ENCODE peak calls at places on chromosomes 4 and X, in eight cellular contexts. One of them, this sample, is unnamed. For H3K4me1, the result is how much of the 10 kb centered on the place peaks cover.

GRCh38 chr4:84497220-84497834 is 1.8 kb downstream of the NKX6-1 start:
- DNase-seq in A549: no peak
- DNase-seq in fibroblast of lung: peak
- DNase-seq in CD8-positive, alpha-beta memory T cell: no peak
- DNase-seq in hepatocyte: no peak
- DNase-seq in testis: no peak
- DNase-seq in heart right ventricle: no peak
- DNase-seq in CD4-positive, CD25-positive, alpha-beta regulatory T cell: no peak
- DNase-seq in this sample: peak

GRCh38 chr4:119666653-119667091 is 38.1 kb upstream of the PDE5A start:
- DNase-seq in A549: no peak
- DNase-seq in fibroblast of lung: no peak
- DNase-seq in CD8-positive, alpha-beta memory T cell: no peak
- DNase-seq in hepatocyte: no peak
- DNase-seq in testis: no peak
- DNase-seq in heart right ventricle: no peak
- DNase-seq in CD4-positive, CD25-positive, alpha-beta regulatory T cell: no peak
- DNase-seq in this sample: peak

GRCh38 chrX:121052122-121052521 is 4.7 kb downstream of the GLUD2 start:
- DNase-seq in A549: peak
- DNase-seq in fibroblast of lung: no peak
- DNase-seq in CD8-positive, alpha-beta memory T cell: no peak
- DNase-seq in hepatocyte: no peak
- DNase-seq in testis: no peak
- DNase-seq in heart right ventricle: no peak
- DNase-seq in CD4-positive, CD25-positive, alpha-beta regulatory T cell: no peak
- DNase-seq in this sample: no peak

GRCh38 chrX:103716967-103717366 is 6.3 kb downstream of the TMEM31 start:
- DNase-seq in A549: peak
- DNase-seq in fibroblast of lung: peak
- DNase-seq in CD8-positive, alpha-beta memory T cell: no peak
- DNase-seq in hepatocyte: peak
- DNase-seq in testis: no peak
- DNase-seq in heart right ventricle: no peak
- DNase-seq in CD4-positive, CD25-positive, alpha-beta regulatory T cell: no peak
- DNase-seq in this sample: no peak

GRCh38 chr4:93184093-93184492 is 644.5 kb upstream of the ATOH1 start:
- DNase-seq in A549: no peak
- DNase-seq in fibroblast of lung: no peak
- DNase-seq in CD8-positive, alpha-beta memory T cell: no peak
- DNase-seq in hepatocyte: peak
- DNase-seq in testis: no peak
- DNase-seq in heart right ventricle: no peak
- DNase-seq in CD4-positive, CD25-positive, alpha-beta regulatory T cell: no peak
- DNase-seq in this sample: no peak

GRCh38 chr4:74097631-74098550 is 1.1 kb downstream of the CXCL2 start:
- DNase-seq in A549: peak
- DNase-seq in fibroblast of lung: no peak
- DNase-seq in CD8-positive, alpha-beta memory T cell: no peak
- DNase-seq in hepatocyte: peak
- DNase-seq in testis: no peak
- DNase-seq in heart right ventricle: no peak
- DNase-seq in CD4-positive, CD25-positive, alpha-beta regulatory T cell: no peak
- DNase-seq in this sample: no peak

GRCh38 chr4:113383111-113383785 is 333.8 kb downstream of the ANK2 start:
- DNase-seq in A549: no peak
- DNase-seq in fibroblast of lung: peak
- DNase-seq in CD8-positive, alpha-beta memory T cell: no peak
- DNase-seq in hepatocyte: no peak
- DNase-seq in testis: no peak
- DNase-seq in heart right ventricle: no peak
- DNase-seq in CD4-positive, CD25-positive, alpha-beta regulatory T cell: no peak
- DNase-seq in this sample: no peak

GRCh38 chrX:134543201-134543797 is 83.3 kb downstream of the HPRT1 start:
- DNase-seq in A549: no peak
- DNase-seq in fibroblast of lung: no peak
- DNase-seq in CD8-positive, alpha-beta memory T cell: no peak
- DNase-seq in hepatocyte: no peak
- DNase-seq in testis: no peak
- DNase-seq in heart right ventricle: no peak
- DNase-seq in CD4-positive, CD25-positive, alpha-beta regulatory T cell: no peak
- DNase-seq in this sample: no peak

GRCh38 chr4:6601661-6602250 is 26.8 kb downstream of the MAN2B2 start:
- DNase-seq in A549: no peak
- DNase-seq in fibroblast of lung: no peak
- DNase-seq in CD8-positive, alpha-beta memory T cell: no peak
- DNase-seq in hepatocyte: no peak
- DNase-seq in testis: no peak
- DNase-seq in heart right ventricle: no peak
- DNase-seq in CD4-positive, CD25-positive, alpha-beta regulatory T cell: no peak
- DNase-seq in this sample: no peak

GRCh38 chrX:107777536-107777832 is at the start of gene NCBP2L:
- DNase-seq in A549: no peak
- DNase-seq in fibroblast of lung: no peak
- DNase-seq in CD8-positive, alpha-beta memory T cell: no peak
- DNase-seq in hepatocyte: no peak
- DNase-seq in testis: no peak
- DNase-seq in heart right ventricle: no peak
- DNase-seq in CD4-positive, CD25-positive, alpha-beta regulatory T cell: no peak
- DNase-seq in this sample: no peak

GRCh38 chrX:149453911-149454820 is 50.9 kb downstream of the IDS start:
- DNase-seq in A549: no peak
- DNase-seq in fibroblast of lung: no peak
- DNase-seq in CD8-positive, alpha-beta memory T cell: no peak
- DNase-seq in hepatocyte: no peak
- DNase-seq in testis: no peak
- DNase-seq in heart right ventricle: no peak
- DNase-seq in CD4-positive, CD25-positive, alpha-beta regulatory T cell: no peak
- DNase-seq in this sample: peak

GRCh38 chr4:1395941-1396805 is 10.1 kb downstream of the NKX1-1 start:
- DNase-seq in A549: no peak
- DNase-seq in fibroblast of lung: no peak
- DNase-seq in CD8-positive, alpha-beta memory T cell: no peak
- DNase-seq in hepatocyte: no peak
- DNase-seq in testis: no peak
- DNase-seq in heart right ventricle: no peak
- DNase-seq in CD4-positive, CD25-positive, alpha-beta regulatory T cell: no peak
- DNase-seq in this sample: no peak

GRCh38 chr4:168505996-168506395 is 9.1 kb downstream of the PALLD start:
- DNase-seq in A549: no peak
- DNase-seq in fibroblast of lung: no peak
- DNase-seq in CD8-positive, alpha-beta memory T cell: no peak
- DNase-seq in hepatocyte: no peak
- DNase-seq in testis: no peak
- DNase-seq in heart right ventricle: no peak
- DNase-seq in CD4-positive, CD25-positive, alpha-beta regulatory T cell: no peak
- DNase-seq in this sample: no peak

GRCh38 chrX:43853225-43853828 is 28.9 kb downstream of the MAOB start:
- DNase-seq in A549: no peak
- DNase-seq in fibroblast of lung: no peak
- DNase-seq in CD8-positive, alpha-beta memory T cell: no peak
- DNase-seq in hepatocyte: no peak
- DNase-seq in testis: no peak
- DNase-seq in heart right ventricle: no peak
- DNase-seq in CD4-positive, CD25-positive, alpha-beta regulatory T cell: no peak
- DNase-seq in this sample: no peak

GRCh38 chr4:116070283-116070682 is 956.9 kb upstream of the NDST4 start:
- DNase-seq in A549: no peak
- DNase-seq in fibroblast of lung: peak
- DNase-seq in CD8-positive, alpha-beta memory T cell: no peak
- DNase-seq in hepatocyte: no peak
- DNase-seq in testis: no peak
- DNase-seq in heart right ventricle: no peak
- DNase-seq in CD4-positive, CD25-positive, alpha-beta regulatory T cell: no peak
- DNase-seq in this sample: no peak

GRCh38 chr4:109801895-109802319 is at the start of gene CFI:
- DNase-seq in A549: no peak
- DNase-seq in fibroblast of lung: peak
- DNase-seq in CD8-positive, alpha-beta memory T cell: no peak
- DNase-seq in hepatocyte: peak
- DNase-seq in testis: no peak
- DNase-seq in heart right ventricle: no peak
- DNase-seq in CD4-positive, CD25-positive, alpha-beta regulatory T cell: no peak
- DNase-seq in this sample: no peak

GRCh38 chr4:2092653-2093000 is 33.5 kb downstream of the NAT8L start:
- DNase-seq in A549: no peak
- DNase-seq in fibroblast of lung: no peak
- DNase-seq in CD8-positive, alpha-beta memory T cell: no peak
- DNase-seq in hepatocyte: no peak
- DNase-seq in testis: no peak
- DNase-seq in heart right ventricle: no peak
- DNase-seq in CD4-positive, CD25-positive, alpha-beta regulatory T cell: no peak
- DNase-seq in this sample: no peak

GRCh38 chr4:4481394-4482000 is 60.4 kb downstream of the STX18 start:
- DNase-seq in A549: no peak
- DNase-seq in fibroblast of lung: peak
- DNase-seq in CD8-positive, alpha-beta memory T cell: no peak
- DNase-seq in hepatocyte: no peak
- DNase-seq in testis: no peak
- DNase-seq in heart right ventricle: no peak
- DNase-seq in CD4-positive, CD25-positive, alpha-beta regulatory T cell: no peak
- DNase-seq in this sample: no peak

GRCh38 chr4:10831727-10832408 is 147.3 kb upstream of the CLNK start:
- DNase-seq in A549: no peak
- DNase-seq in fibroblast of lung: no peak
- DNase-seq in CD8-positive, alpha-beta memory T cell: no peak
- DNase-seq in hepatocyte: no peak
- DNase-seq in testis: no peak
- DNase-seq in heart right ventricle: no peak
- DNase-seq in CD4-positive, CD25-positive, alpha-beta regulatory T cell: no peak
- DNase-seq in this sample: no peak

GRCh38 chrX:997631-998137 is 214.8 kb downstream of the CRLF2 start:
- DNase-seq in A549: no peak
- DNase-seq in fibroblast of lung: no peak
- DNase-seq in CD8-positive, alpha-beta memory T cell: no peak
- DNase-seq in hepatocyte: no peak
- DNase-seq in testis: no peak
- DNase-seq in heart right ventricle: no peak
- DNase-seq in CD4-positive, CD25-positive, alpha-beta regulatory T cell: no peak
- DNase-seq in this sample: no peak

GRCh38 chrX:132876933-132877332 is 81.5 kb downstream of the HS6ST2 start:
- DNase-seq in A549: no peak
- DNase-seq in fibroblast of lung: no peak
- DNase-seq in CD8-positive, alpha-beta memory T cell: no peak
- DNase-seq in hepatocyte: no peak
- DNase-seq in testis: no peak
- DNase-seq in heart right ventricle: no peak
- DNase-seq in CD4-positive, CD25-positive, alpha-beta regulatory T cell: no peak
- DNase-seq in this sample: peak

GRCh38 chrX:132876509-132876837 is 82.0 kb downstream of the HS6ST2 start:
- DNase-seq in A549: no peak
- DNase-seq in fibroblast of lung: peak
- DNase-seq in CD8-positive, alpha-beta memory T cell: no peak
- DNase-seq in hepatocyte: peak
- DNase-seq in testis: peak
- DNase-seq in heart right ventricle: no peak
- DNase-seq in CD4-positive, CD25-positive, alpha-beta regulatory T cell: no peak
- DNase-seq in this sample: peak

GRCh38 chrX:132877954-132878536 is 80.4 kb downstream of the HS6ST2 start:
- DNase-seq in A549: no peak
- DNase-seq in fibroblast of lung: no peak
- DNase-seq in CD8-positive, alpha-beta memory T cell: no peak
- DNase-seq in hepatocyte: no peak
- DNase-seq in testis: no peak
- DNase-seq in heart right ventricle: no peak
- DNase-seq in CD4-positive, CD25-positive, alpha-beta regulatory T cell: no peak
- DNase-seq in this sample: peak

GRCh38 chrX:132875705-132876508 is 82.5 kb downstream of the HS6ST2 start:
- DNase-seq in A549: no peak
- DNase-seq in fibroblast of lung: no peak
- DNase-seq in CD8-positive, alpha-beta memory T cell: no peak
- DNase-seq in hepatocyte: no peak
- DNase-seq in testis: no peak
- DNase-seq in heart right ventricle: no peak
- DNase-seq in CD4-positive, CD25-positive, alpha-beta regulatory T cell: no peak
- DNase-seq in this sample: peak
- H3K4me3 ChIP-seq in A549: no peak
- H3K4me3 ChIP-seq in fibroblast of lung: no peak
- H3K4me3 ChIP-seq in CD8-positive, alpha-beta memory T cell: no peak
- H3K4me3 ChIP-seq in hepatocyte: no peak
- H3K4me3 ChIP-seq in testis: no peak
- H3K4me3 ChIP-seq in heart right ventricle: no peak
- H3K4me3 ChIP-seq in CD4-positive, CD25-positive, alpha-beta regulatory T cell: no peak
- H3K4me3 ChIP-seq in this sample: no peak

GRCh38 chrX:130171446-130172126 is at the start of gene RAB33A:
- DNase-seq in A549: no peak
- DNase-seq in fibroblast of lung: peak
- DNase-seq in CD8-positive, alpha-beta memory T cell: peak
- DNase-seq in hepatocyte: peak
- DNase-seq in testis: peak
- DNase-seq in heart right ventricle: peak
- DNase-seq in CD4-positive, CD25-positive, alpha-beta regulatory T cell: peak
- DNase-seq in this sample: peak
- H3K4me1 ChIP-seq in A549: under half
- H3K4me1 ChIP-seq in fibroblast of lung: under half
- H3K4me1 ChIP-seq in CD8-positive, alpha-beta memory T cell: under half
- H3K4me1 ChIP-seq in hepatocyte: under half
- H3K4me1 ChIP-seq in testis: under half
- H3K4me1 ChIP-seq in heart right ventricle: under half
- H3K4me1 ChIP-seq in CD4-positive, CD25-positive, alpha-beta regulatory T cell: under half
- H3K4me1 ChIP-seq in this sample: under half

GRCh38 chr4:156968479-156968984 is 3.1 kb downstream of the PDGFC start:
- DNase-seq in A549: peak
- DNase-seq in fibroblast of lung: peak
- DNase-seq in CD8-positive, alpha-beta memory T cell: no peak
- DNase-seq in hepatocyte: peak
- DNase-seq in testis: peak
- DNase-seq in heart right ventricle: peak
- DNase-seq in CD4-positive, CD25-positive, alpha-beta regulatory T cell: peak
- DNase-seq in this sample: peak
- H3K4me3 ChIP-seq in A549: no peak
- H3K4me3 ChIP-seq in fibroblast of lung: peak
- H3K4me3 ChIP-seq in CD8-positive, alpha-beta memory T cell: no peak
- H3K4me3 ChIP-seq in hepatocyte: peak
- H3K4me3 ChIP-seq in testis: no peak
- H3K4me3 ChIP-seq in heart right ventricle: no peak
- H3K4me3 ChIP-seq in CD4-positive, CD25-positive, alpha-beta regulatory T cell: no peak
- H3K4me3 ChIP-seq in this sample: peak

DNA sequence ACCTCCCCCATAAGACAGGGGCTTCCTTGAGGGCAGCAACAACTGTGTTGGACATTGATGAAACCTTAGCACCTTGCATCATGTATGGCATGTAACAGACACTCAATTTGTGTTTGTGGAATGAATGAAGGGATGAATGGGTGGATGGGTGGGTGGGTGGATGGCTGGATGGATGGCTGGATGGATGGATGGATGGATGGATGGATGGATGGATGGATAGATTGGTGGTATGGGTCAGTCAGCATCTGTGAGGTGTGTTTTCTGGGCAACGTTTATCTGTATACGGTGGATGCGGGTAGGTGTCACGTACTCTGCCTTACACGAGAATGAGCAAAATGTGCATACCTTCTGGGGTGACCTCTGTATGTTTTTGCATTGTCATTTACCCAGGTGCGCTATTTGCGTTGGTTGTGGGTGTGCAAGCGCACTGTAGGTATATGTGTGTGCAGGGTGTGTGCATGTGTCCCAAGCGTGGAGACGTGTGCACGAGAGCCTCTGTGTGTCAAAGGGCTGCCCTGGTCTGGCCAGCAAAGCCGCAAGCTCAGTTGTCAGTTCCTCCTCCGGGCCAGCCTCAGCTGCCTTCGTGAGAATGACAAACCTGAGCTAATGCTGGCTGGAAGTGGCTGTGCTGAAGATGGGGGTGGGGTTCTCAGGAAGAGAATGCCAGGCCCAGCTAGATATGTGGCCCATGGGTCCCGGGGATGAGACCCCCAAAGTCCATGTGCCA is 26.5 kb downstream of the ELF4 start:
- DNase-seq in A549: no peak
- DNase-seq in fibroblast of lung: no peak
- DNase-seq in CD8-positive, alpha-beta memory T cell: no peak
- DNase-seq in hepatocyte: no peak
- DNase-seq in testis: no peak
- DNase-seq in heart right ventricle: no peak
- DNase-seq in CD4-positive, CD25-positive, alpha-beta regulatory T cell: peak
- DNase-seq in this sample: no peak
- H3K4me1 ChIP-seq in A549: under half
- H3K4me1 ChIP-seq in fibroblast of lung: under half
- H3K4me1 ChIP-seq in CD8-positive, alpha-beta memory T cell: half or more
- H3K4me1 ChIP-seq in hepatocyte: under half
- H3K4me1 ChIP-seq in testis: under half
- H3K4me1 ChIP-seq in heart right ventricle: under half
- H3K4me1 ChIP-seq in CD4-positive, CD25-positive, alpha-beta regulatory T cell: half or more
- H3K4me1 ChIP-seq in this sample: under half